ENCODE peak calls at places on chromosome 3, in four cellular contexts. One of them, this sample, is unnamed.

GRCh38 chr3:195170521-195170920 is 100.4 kb downstream of the XXYLT1 start:
- DNase-seq in K562: no peak
- DNase-seq in GM12878: no peak
- DNase-seq in HepG2: no peak
- DNase-seq in this sample: no peak

GRCh38 chr3:170745211-170745718 is 124.7 kb downstream of the RPL22L1 start:
- DNase-seq in GM12878: no peak
- DNase-seq in K562: no peak
- DNase-seq in HepG2: no peak
- DNase-seq in this sample: no peak

GRCh38 chr3:160403028-160403545 is 3.6 kb downstream of the SMC4 start:
- DNase-seq in GM12878: no peak
- DNase-seq in HepG2: no peak
- DNase-seq in K562: no peak
- DNase-seq in this sample: no peak

GRCh38 chr3:128491900-128492352 is 1.1 kb downstream of the GATA2 start:
- DNase-seq in K562: no peak
- DNase-seq in GM12878: no peak
- DNase-seq in HepG2: no peak
- DNase-seq in this sample: no peak

GRCh38 chr3:192275741-192276355 is 451.5 kb downstream of the FGF12 start:
- DNase-seq in K562: no peak
- DNase-seq in HepG2: no peak
- DNase-seq in GM12878: no peak
- DNase-seq in this sample: no peak

GRCh38 chr3:120275553-120276092 is 9.4 kb downstream of the GPR156 start:
- DNase-seq in K562: no peak
- DNase-seq in HepG2: no peak
- DNase-seq in GM12878: no peak
- DNase-seq in this sample: no peak

GRCh38 chr3:72230774-72231379 is 445.9 kb upstream of the PROK2 start:
- DNase-seq in K562: no peak
- DNase-seq in GM12878: no peak
- DNase-seq in HepG2: no peak
- DNase-seq in this sample: no peak

GRCh38 chr3:10389995-10390394 is 69.1 kb upstream of the SEC13 start:
- DNase-seq in K562: no peak
- DNase-seq in HepG2: no peak
- DNase-seq in GM12878: peak; percentile 61
- DNase-seq in this sample: no peak

GRCh38 chr3:64179249-64179648 is 46.0 kb downstream of the PRICKLE2 start:
- DNase-seq in GM12878: no peak
- DNase-seq in K562: no peak
- DNase-seq in HepG2: no peak
- DNase-seq in this sample: no peak

GRCh38 chr3:182331356-182331755 is 461.9 kb upstream of the ATP11B start:
- DNase-seq in K562: no peak
- DNase-seq in HepG2: no peak
- DNase-seq in GM12878: no peak
- DNase-seq in this sample: no peak

GRCh38 chr3:51358981-51359380 is 26.1 kb upstream of the MANF start:
- DNase-seq in K562: no peak
- DNase-seq in GM12878: no peak
- DNase-seq in HepG2: no peak
- DNase-seq in this sample: no peak

GRCh38 chr3:32453346-32453745 is 49.3 kb downstream of the CMTM6 start:
- DNase-seq in K562: no peak
- DNase-seq in HepG2: no peak
- DNase-seq in GM12878: no peak
- DNase-seq in this sample: no peak

GRCh38 chr3:78801923-78802587 is 965.7 kb downstream of the ROBO1 start:
- DNase-seq in GM12878: peak; percentile 31
- DNase-seq in HepG2: no peak
- DNase-seq in K562: no peak
- DNase-seq in this sample: no peak

GRCh38 chr3:156332304-156332703 is 211.9 kb downstream of the KCNAB1 start:
- DNase-seq in K562: no peak
- DNase-seq in HepG2: no peak
- DNase-seq in GM12878: no peak
- DNase-seq in this sample: no peak

GRCh38 chr3:151101270-151101954 is 15.9 kb downstream of the MED12L start:
- DNase-seq in K562: peak; percentile 2
- DNase-seq in GM12878: no peak
- DNase-seq in HepG2: no peak
- DNase-seq in this sample: no peak

GRCh38 chr3:153734777-153735551 is 386.2 kb upstream of the ARHGEF26 start:
- DNase-seq in GM12878: no peak
- DNase-seq in HepG2: peak; percentile 30
- DNase-seq in K562: no peak
- DNase-seq in this sample: no peak

GRCh38 chr3:192930585-192930984 is 12.9 kb upstream of the MB21D2 start:
- DNase-seq in HepG2: no peak
- DNase-seq in GM12878: no peak
- DNase-seq in K562: no peak
- DNase-seq in this sample: no peak

GRCh38 chr3:49841806-49842205 is 14.6 kb downstream of the TRAIP start:
- DNase-seq in K562: no peak
- DNase-seq in GM12878: no peak
- DNase-seq in HepG2: no peak
- DNase-seq in this sample: no peak

GRCh38 chr3:127065561-127066270 is 82.8 kb downstream of the PLXNA1 start:
- DNase-seq in K562: no peak
- DNase-seq in HepG2: no peak
- DNase-seq in GM12878: no peak
- DNase-seq in this sample: no peak

GRCh38 chr3:30401971-30402370 is 204.4 kb upstream of the TGFBR2 start:
- DNase-seq in K562: no peak
- DNase-seq in GM12878: no peak
- DNase-seq in HepG2: no peak
- DNase-seq in this sample: no peak

GRCh38 chr3:167100200-167100599 is 279.9 kb downstream of the ZBBX start:
- DNase-seq in K562: no peak
- DNase-seq in HepG2: no peak
- DNase-seq in GM12878: no peak
- DNase-seq in this sample: no peak

GRCh38 chr3:155101398-155101797 is 21.3 kb downstream of the MME start:
- DNase-seq in K562: peak; percentile 17
- DNase-seq in GM12878: no peak
- DNase-seq in HepG2: no peak
- DNase-seq in this sample: no peak

GRCh38 chr3:15796771-15797599 is 794 bp downstream of the ANKRD28 start:
- DNase-seq in HepG2: peak; percentile 52
- DNase-seq in GM12878: no peak
- DNase-seq in K562: peak; percentile 42
- DNase-seq in this sample: no peak

GRCh38 chr3:138434276-138434874 is at the start of gene ESYT3:
- DNase-seq in K562: no peak
- DNase-seq in GM12878: no peak
- DNase-seq in HepG2: peak; percentile 73
- DNase-seq in this sample: peak; percentile 86

GRCh38 chr3:61239871-61240270 is 11.4 kb downstream of the FHIT start:
- DNase-seq in HepG2: no peak
- DNase-seq in GM12878: no peak
- DNase-seq in K562: no peak
- DNase-seq in this sample: no peak

GRCh38 chr3:113070226-113071220 is 79.7 kb downstream of the GTPBP8 start:
- DNase-seq in K562: no peak
- DNase-seq in HepG2: peak; percentile 12
- DNase-seq in GM12878: no peak
- DNase-seq in this sample: no peak

GRCh38 chr3:152309031-152309430 is 40.3 kb downstream of the MBNL1 start:
- DNase-seq in K562: no peak
- DNase-seq in HepG2: no peak
- DNase-seq in GM12878: no peak
- DNase-seq in this sample: no peak

GRCh38 chr3:140391041-140391440 is 286.8 kb upstream of the TRIM42 start:
- DNase-seq in K562: no peak
- DNase-seq in HepG2: no peak
- DNase-seq in GM12878: no peak
- DNase-seq in this sample: no peak

GRCh38 chr3:44058022-44058867 is 183.4 kb upstream of the TOPAZ1 start:
- DNase-seq in K562: no peak
- DNase-seq in GM12878: peak; percentile 87
- DNase-seq in HepG2: no peak
- DNase-seq in this sample: no peak

GRCh38 chr3:85721409-85722145 is 762.8 kb downstream of the CADM2 start:
- DNase-seq in K562: no peak
- DNase-seq in GM12878: no peak
- DNase-seq in HepG2: no peak
- DNase-seq in this sample: no peak

GRCh38 chr3:4656059-4656458 is 162.9 kb downstream of the ITPR1 start:
- DNase-seq in GM12878: no peak
- DNase-seq in K562: peak; percentile 82
- DNase-seq in HepG2: peak; percentile 30
- DNase-seq in this sample: peak; percentile 64

GRCh38 chr3:129617381-129618185 is 11.1 kb upstream of the PLXND1 start:
- DNase-seq in K562: no peak
- DNase-seq in GM12878: no peak
- DNase-seq in HepG2: no peak
- DNase-seq in this sample: no peak
- TF ChIP-seq HDAC2 in K562: no peak
- TF ChIP-seq HDAC2 in GM12878: no peak
- TF ChIP-seq HDAC2 in HepG2: no peak
- TF ChIP-seq HDAC2 in this sample: no peak

DNA sequence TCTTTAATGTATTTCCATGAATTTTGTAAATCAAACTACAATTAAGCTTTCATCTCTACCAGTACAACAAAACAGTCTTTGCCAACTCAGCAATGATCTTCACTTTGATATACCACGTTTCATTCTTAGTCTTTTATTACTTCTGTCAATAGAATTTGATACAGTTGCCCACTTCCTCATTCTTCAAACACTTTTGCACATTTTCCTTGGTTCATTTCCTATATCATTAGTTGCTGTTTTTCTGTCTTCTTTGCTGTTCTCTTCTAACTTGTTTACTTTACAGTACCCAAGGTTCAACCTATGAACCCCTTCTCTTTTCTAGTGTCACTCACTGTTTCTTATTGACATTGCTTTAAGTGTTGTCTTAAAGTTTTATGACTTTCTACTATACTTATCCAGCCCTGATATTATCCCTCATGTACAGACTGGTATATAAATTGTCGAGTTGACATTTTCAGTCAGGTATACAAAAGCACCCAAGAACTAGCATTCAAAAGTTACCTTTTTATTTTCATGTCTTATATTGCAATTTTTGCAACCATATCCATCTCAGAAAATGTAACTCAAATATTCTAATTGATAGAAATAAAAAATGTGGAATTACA is 903.1 kb downstream of the NSUN3 start:
- DNase-seq in HepG2: no peak
- DNase-seq in GM12878: no peak
- DNase-seq in K562: no peak
- DNase-seq in this sample: no peak
- H2AFZ ChIP-seq in HepG2: no peak overlapping the region
- H2AFZ ChIP-seq in GM12878: no peak overlapping the region
- H2AFZ ChIP-seq in K562: no peak overlapping the region
- H2AFZ ChIP-seq in this sample: no peak overlapping the region

GRCh38 chr3:58333206-58334012 is 717 bp downstream of the PXK start:
- DNase-seq in GM12878: no peak
- DNase-seq in HepG2: no peak
- DNase-seq in K562: peak; percentile 33
- DNase-seq in this sample: peak; percentile 58
- TF ChIP-seq HDAC2 in GM12878: no peak
- TF ChIP-seq HDAC2 in HepG2: no peak
- TF ChIP-seq HDAC2 in K562: no peak
- TF ChIP-seq HDAC2 in this sample: no peak

GRCh38 chr3:77338195-77338594 is 298.3 kb downstream of the ROBO2 start:
- DNase-seq in GM12878: no peak
- DNase-seq in K562: no peak
- DNase-seq in HepG2: no peak
- DNase-seq in this sample: no peak
- H2AFZ ChIP-seq in GM12878: no peak overlapping the region
- H2AFZ ChIP-seq in K562: no peak overlapping the region
- H2AFZ ChIP-seq in HepG2: no peak overlapping the region
- H2AFZ ChIP-seq in this sample: no peak overlapping the region

DNA sequence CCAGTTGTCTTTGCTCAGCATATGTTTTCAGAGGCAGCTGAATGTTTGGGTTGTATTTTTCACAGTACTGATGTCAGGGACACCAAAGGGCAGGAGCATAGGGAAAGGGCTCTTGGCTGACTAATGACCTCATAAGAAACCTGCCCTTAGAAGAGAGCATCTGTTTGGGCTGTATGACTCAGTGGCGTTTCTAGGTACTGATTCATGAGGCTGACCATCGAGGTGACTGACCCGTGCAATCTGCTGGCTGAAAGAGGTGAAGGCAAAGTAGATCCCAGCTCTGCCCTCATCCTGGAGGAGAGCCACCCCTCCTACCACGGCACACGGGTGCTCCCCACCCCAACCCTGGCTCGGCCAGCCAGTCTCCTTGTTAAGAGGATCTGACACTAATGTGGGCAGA is 8.3 kb downstream of the LMCD1 start:
- DNase-seq in HepG2: no peak
- DNase-seq in GM12878: no peak
- DNase-seq in K562: no peak
- DNase-seq in this sample: no peak
- TF ChIP-seq HDAC2 in HepG2: no peak
- TF ChIP-seq HDAC2 in GM12878: no peak
- TF ChIP-seq HDAC2 in K562: no peak
- TF ChIP-seq HDAC2 in this sample: no peak

DNA sequence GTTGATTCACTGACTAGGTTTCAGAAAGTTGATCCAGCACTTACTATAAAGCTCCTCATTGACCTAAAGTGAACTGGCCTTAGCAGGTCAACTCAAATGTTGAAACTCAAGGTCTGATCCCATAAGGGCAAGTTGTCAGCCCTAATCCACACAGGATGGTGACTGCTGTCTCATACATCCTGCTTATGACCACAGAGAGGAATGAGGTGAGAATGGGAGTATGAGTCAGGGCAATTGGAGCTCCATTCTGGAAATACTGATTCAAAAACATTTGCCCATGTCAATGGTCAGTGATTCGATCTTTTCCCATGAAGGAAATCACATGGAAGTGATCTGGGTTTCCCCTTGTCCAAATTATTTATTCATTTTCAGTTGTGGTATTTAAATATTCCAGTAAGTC is 78.7 kb downstream of the ZNF385D start:
- DNase-seq in HepG2: no peak
- DNase-seq in K562: no peak
- DNase-seq in GM12878: no peak
- DNase-seq in this sample: no peak
- H2AFZ ChIP-seq in HepG2: no peak overlapping the region
- H2AFZ ChIP-seq in K562: no peak overlapping the region
- H2AFZ ChIP-seq in GM12878: no peak overlapping the region
- H2AFZ ChIP-seq in this sample: no peak overlapping the region

GRCh38 chr3:66738625-66739330 is 238.0 kb upstream of the LRIG1 start:
- DNase-seq in HepG2: no peak
- DNase-seq in GM12878: no peak
- DNase-seq in K562: no peak
- DNase-seq in this sample: no peak
- TF ChIP-seq HDAC2 in HepG2: no peak
- TF ChIP-seq HDAC2 in GM12878: no peak
- TF ChIP-seq HDAC2 in K562: no peak
- TF ChIP-seq HDAC2 in this sample: no peak

This sample was measured in H1.